ENCODE peak calls at places on chromosomes 7 and 10, in eight cellular contexts. A is NCI-H2081; X is activated CD4-positive, alpha-beta T cell treated with anti-CD3 and anti-CD28 coated beads, Interleukin-2, amount 50 U/mL, for 24 hours; H is stimulated activated CD4-positive, alpha-beta T cell treated with anti-CD3 and anti-CD28 coated beads, Interleukin-15, amount 100 ng/mL, for 1 hour; C is iris pigment epithelial cell; W is RPMI7951; L is left colon; D is fibroblast of the aortic adventitia. Y is an unnamed sample.

GRCh38 chr10:60385399-60385738 is 4.3 kb downstream of the ANK3 start:
- DNase-seq in A (no peak), X (no peak), H (no peak), C (no peak), W (no peak), L (no peak), D (peak; percentile 20), Y (no peak)

GRCh38 chr10:91206427-91206826 is 14.0 kb upstream of the PCGF5 start:
- DNase-seq in A (no peak), X (no peak), H (no peak), C (no peak), W (no peak), L (no peak), D (no peak), Y (no peak)

GRCh38 chr10:65754112-65754511 is 1171.7 kb upstream of the LRRTM3 start:
- DNase-seq in A (no peak), X (no peak), H (no peak), C (no peak), W (no peak), L (no peak), D (no peak), Y (no peak)

GRCh38 chr10:125028291-125028867 is 86.5 kb downstream of the ZRANB1 start:
- DNase-seq in A (no peak), X (no peak), H (no peak), C (peak; percentile 36), W (no peak), L (no peak), D (peak; percentile 48), Y (no peak)

GRCh38 chr7:100545636-100546128 is 6.7 kb downstream of the AGFG2 start:
- DNase-seq in A (no peak), X (no peak), H (no peak), C (peak; percentile 95), W (peak; percentile 83), L (no peak), D (peak; percentile 83), Y (peak; percentile 98)

GRCh38 chr10:22334414-22335203 is 10.7 kb upstream of the SPAG6 start:
- DNase-seq in A (no peak), X (no peak), H (no peak), C (no peak), W (no peak), L (peak; percentile 5), D (no peak), Y (no peak)

GRCh38 chr7:116438274-116438673 is 61.3 kb upstream of the CAV2 start:
- DNase-seq in A (no peak), X (no peak), H (no peak), C (peak; percentile 40), W (peak; percentile 69), L (peak; percentile 13), D (peak; percentile 63), Y (no peak)

GRCh38 chr7:22860784-22861482 is 38.3 kb upstream of the TOMM7 start:
- DNase-seq in A (no peak), X (no peak), H (no peak), C (no peak), W (peak; percentile 60), L (no peak), D (peak; percentile 38), Y (no peak)

GRCh38 chr7:97578225-97578624 is 153.7 kb upstream of the TAC1 start:
- DNase-seq in A (no peak), X (no peak), H (no peak), C (no peak), W (no peak), L (no peak), D (no peak), Y (no peak)

GRCh38 chr10:114634607-114634974 is 23.5 kb downstream of the ABLIM1 start:
- DNase-seq in A (no peak), X (no peak), H (no peak), C (peak; percentile 91), W (peak; percentile 93), L (no peak), D (peak; percentile 94), Y (peak; percentile 79)

GRCh38 chr10:18875480-18875879 is 173.1 kb upstream of the MALRD1 start:
- DNase-seq in A (no peak), X (no peak), H (no peak), C (no peak), W (no peak), L (no peak), D (no peak), Y (peak; percentile 3)

GRCh38 chr10:96420610-96421009 is 61.8 kb upstream of the OPALIN start:
- DNase-seq in A (no peak), X (no peak), H (no peak), C (no peak), W (no peak), L (no peak), D (no peak), Y (no peak)

GRCh38 chr7:27677912-27678612 is 15.4 kb upstream of the HIBADH start:
- DNase-seq in A (no peak), X (no peak), H (no peak), C (peak; percentile 97), W (peak; percentile 97), L (no peak), D (peak; percentile 94), Y (peak; percentile 96)

GRCh38 chr7:134787064-134787463 is 7.6 kb downstream of the CALD1 start:
- DNase-seq in A (no peak), X (no peak), H (no peak), C (peak; percentile 38), W (no peak), L (no peak), D (peak; percentile 78), Y (no peak)

GRCh38 chr7:17427924-17428323 is 129.5 kb downstream of the AHR start:
- DNase-seq in A (no peak), X (no peak), H (no peak), C (no peak), W (no peak), L (no peak), D (no peak), Y (no peak)

GRCh38 chr10:1412531-1413189 is 324.7 kb downstream of the ADARB2 start:
- DNase-seq in A (peak; percentile 19), X (no peak), H (no peak), C (no peak), W (no peak), L (no peak), D (no peak), Y (no peak)

GRCh38 chr10:51588984-51589383 is 110.4 kb downstream of the CSTF2T start:
- DNase-seq in A (no peak), X (no peak), H (no peak), C (no peak), W (no peak), L (no peak), D (no peak), Y (no peak)

GRCh38 chr7:91434821-91435220 is 170.6 kb downstream of the FZD1 start:
- DNase-seq in A (no peak), X (no peak), H (no peak), C (no peak), W (no peak), L (no peak), D (peak; percentile 21), Y (no peak)

GRCh38 chr10:93088466-93088865 is 14.8 kb downstream of the CYP26A1 start:
- DNase-seq in A (no peak), X (no peak), H (no peak), C (no peak), W (no peak), L (no peak), D (no peak), Y (no peak)

GRCh38 chr7:108716783-108717182 is 147.1 kb downstream of the DNAJB9 start:
- DNase-seq in A (no peak), X (no peak), H (no peak), C (peak; percentile 57), W (no peak), L (no peak), D (peak; percentile 31), Y (no peak)

GRCh38 chr10:944034-944831 is 12.7 kb upstream of the LARP4B start:
- DNase-seq in A (no peak), X (no peak), H (no peak), C (peak; percentile 60), W (peak; percentile 62), L (peak; percentile 41), D (peak; percentile 44), Y (peak; percentile 32)